ENCODE peak calls at places on chromosomes 2 and 18, in four cellular contexts. X is mesendoderm, I is H1, V is trophoblast cell. M is an unnamed sample. For H3K79me2, the result is how much of the 10 kb centered on the place peaks cover.

GRCh38 chr18:55224086-55224625 is 264.9 kb upstream of the CCDC68 start:
- DNase-seq in X (no peak), I (no peak), V (no peak), M (no peak)

GRCh38 chr2:17709897-17710296 is 43.7 kb downstream of the SMC6 start:
- DNase-seq in X (no peak), I (no peak), V (no peak), M (no peak)

GRCh38 chr2:171652411-171652775 is 34.9 kb upstream of the DYNC1I2 start:
- DNase-seq in X (peak), I (no peak), V (no peak), M (no peak)

GRCh38 chr2:104523921-104524320 is 330.0 kb upstream of the POU3F3 start:
- DNase-seq in X (no peak), I (no peak), V (no peak), M (no peak)

GRCh38 chr2:143296089-143296488 is 166.9 kb downstream of the ARHGAP15 start:
- DNase-seq in X (peak), I (no peak), V (no peak), M (no peak)

GRCh38 chr2:81551040-81551634 is 1246.6 kb upstream of the LRRTM1 start:
- DNase-seq in X (no peak), I (no peak), V (no peak), M (no peak)

GRCh38 chr2:176534798-176535479 is 265.7 kb downstream of the MTX2 start:
- DNase-seq in X (no peak), I (no peak), V (no peak), M (no peak)

GRCh38 chr2:48315847-48316194 is 214.1 kb upstream of the STON1 start:
- DNase-seq in X (peak), I (no peak), V (no peak), M (peak)

GRCh38 chr2:209334188-209335017 is 89.4 kb upstream of the MAP2 start:
- DNase-seq in X (peak), I (no peak), V (peak), M (peak)

GRCh38 chr18:70673834-70674233 is 385.0 kb downstream of the SOCS6 start:
- DNase-seq in X (no peak), I (no peak), V (no peak), M (no peak)

GRCh38 chr2:10452334-10452733 is 4.2 kb upstream of the ODC1 start:
- DNase-seq in X (no peak), I (no peak), V (no peak), M (no peak)

GRCh38 chr18:34796013-34796657 is 86.0 kb downstream of the DTNA start:
- DNase-seq in X (no peak), I (no peak), V (no peak), M (no peak)

GRCh38 chr2:3526871-3527270 is 7.5 kb upstream of the ADI1 start:
- DNase-seq in X (no peak), I (no peak), V (no peak), M (no peak)

GRCh38 chr2:61799054-61799453 is 54.8 kb downstream of the FAM161A start:
- DNase-seq in X (no peak), I (no peak), V (no peak), M (no peak)

GRCh38 chr2:69221960-69222751 is 164.9 kb downstream of the GFPT1 start:
- DNase-seq in X (no peak), I (no peak), V (no peak), M (no peak)

GRCh38 chr2:230582851-230583283 is 129.8 kb upstream of the CAB39 start:
- DNase-seq in X (no peak), I (no peak), V (peak), M (no peak)

GRCh38 chr2:142180820-142181533 is 50.2 kb upstream of the LRP1B start:
- DNase-seq in X (peak), I (peak), V (peak), M (peak)

GRCh38 chr18:60018801-60019462 is 119.1 kb downstream of the PMAIP1 start:
- DNase-seq in X (no peak), I (no peak), V (no peak), M (no peak)

GRCh38 chr2:84202166-84202565 is 256.9 kb downstream of the SUCLG1 start:
- DNase-seq in X (no peak), I (no peak), V (no peak), M (no peak)

GRCh38 chr18:35138773-35139172 is 97.6 kb downstream of the MAPRE2 start:
- DNase-seq in X (no peak), I (no peak), V (no peak), M (no peak)

GRCh38 chr2:216721141-216721540 is 25.8 kb upstream of the IGFBP5 start:
- DNase-seq in X (no peak), I (no peak), V (no peak), M (no peak)

GRCh38 chr18:44093253-44093652 is 587.4 kb upstream of the SETBP1 start:
- DNase-seq in X (no peak), I (no peak), V (no peak), M (no peak)

GRCh38 chr2:173028141-173028540 is 47.5 kb upstream of the MAP3K20 start:
- DNase-seq in X (no peak), I (no peak), V (no peak), M (no peak)

GRCh38 chr18:55651236-55651635 is 63.2 kb upstream of the TCF4 start:
- DNase-seq in X (no peak), I (no peak), V (no peak), M (no peak)

GRCh38 chr2:128639693-128640092 is 321.0 kb upstream of the HS6ST1 start:
- DNase-seq in X (peak), I (no peak), V (no peak), M (peak)

GRCh38 chr2:1738646-1739302 is 5.5 kb downstream of the PXDN start:
- DNase-seq in X (no peak), I (no peak), V (no peak), M (no peak)

GRCh38 chr2:1739322-1739957 is 4.9 kb downstream of the PXDN start:
- DNase-seq in X (no peak), I (no peak), V (no peak), M (no peak)

GRCh38 chr2:1740714-1741584 is 3.4 kb downstream of the PXDN start:
- DNase-seq in X (no peak), I (no peak), V (no peak), M (no peak)

GRCh38 chr2:1741851-1742250 is 2.5 kb downstream of the PXDN start:
- DNase-seq in X (no peak), I (no peak), V (no peak), M (no peak)

GRCh38 chr2:1739961-1740713 is 4.2 kb downstream of the PXDN start:
- DNase-seq in X (no peak), I (no peak), V (no peak), M (no peak)
- H3K79me2 ChIP-seq in X (half or more), I (half or more), V (under half), M (under half)

GRCh38 chr18:10518595-10519273 is 7.1 kb upstream of the NAPG start:
- DNase-seq in X (peak), I (no peak), V (no peak), M (no peak)
- H2BK5ac ChIP-seq in X (no peak), I (no peak), V (no peak), M (no peak)

DNA sequence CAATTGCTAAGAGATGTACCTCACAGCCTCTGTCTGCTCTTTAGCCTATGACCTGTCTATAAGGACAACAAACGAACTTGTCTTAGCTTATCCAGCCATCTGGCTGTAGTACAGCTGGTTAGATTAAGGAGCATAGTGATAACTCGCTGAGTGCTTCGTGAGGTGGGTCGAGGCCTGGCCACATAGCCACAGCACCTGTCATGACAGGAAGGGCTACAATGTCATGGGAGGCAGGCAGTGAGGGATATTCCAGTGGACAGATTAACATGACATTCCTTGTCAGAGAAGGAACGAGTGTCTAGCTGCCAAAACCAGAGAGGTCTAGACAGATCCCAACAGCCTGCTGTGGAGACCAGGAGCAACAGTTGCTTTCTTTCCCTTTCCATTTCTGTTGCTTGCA is 133.3 kb downstream of the ALK start:
- DNase-seq in X (no peak), I (no peak), V (no peak), M (no peak)
- H3K79me2 ChIP-seq in X (under half), I (under half), V (under half), M (under half)

GRCh38 chr2:26648516-26648915 is 7.3 kb upstream of the CIB4 start:
- DNase-seq in X (no peak), I (no peak), V (no peak), M (no peak)

GRCh38 chr2:26647981-26648380 is 6.8 kb upstream of the CIB4 start:
- DNase-seq in X (no peak), I (no peak), V (no peak), M (no peak)

GRCh38 chr2:26650713-26651457 is 9.7 kb upstream of the CIB4 start:
- DNase-seq in X (no peak), I (no peak), V (no peak), M (peak)

GRCh38 chr2:26649992-26650712 is 9.0 kb upstream of the CIB4 start:
- DNase-seq in X (no peak), I (no peak), V (no peak), M (no peak)

GRCh38 chr2:26649322-26649721 is 8.2 kb upstream of the CIB4 start:
- DNase-seq in X (no peak), I (no peak), V (no peak), M (no peak)
- H2BK5ac ChIP-seq in X (no peak), I (no peak), V (no peak), M (no peak)

DNA sequence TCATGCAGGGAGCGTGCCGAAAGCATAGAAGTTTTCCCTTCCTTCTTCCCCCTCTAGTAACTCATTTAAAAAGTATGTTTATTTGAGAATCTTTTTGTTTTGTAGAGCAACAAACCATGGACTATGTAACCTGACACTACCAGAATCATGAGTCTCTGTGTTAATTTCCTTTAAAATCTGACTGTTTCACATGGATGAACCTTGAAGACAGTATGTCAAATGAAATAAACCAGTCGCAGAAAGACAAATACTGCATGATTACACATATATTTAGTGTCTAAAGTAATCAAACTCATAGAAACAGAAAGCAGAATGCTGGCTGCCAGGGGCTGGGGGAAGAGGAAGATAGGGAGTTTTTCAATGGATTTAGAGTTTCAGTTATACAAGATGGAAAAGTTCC is 32.3 kb downstream of the PTPN2 start:
- DNase-seq in X (no peak), I (no peak), V (no peak), M (no peak)
- H3K79me2 ChIP-seq in X (under half), I (half or more), V (under half), M (under half)

DNA sequence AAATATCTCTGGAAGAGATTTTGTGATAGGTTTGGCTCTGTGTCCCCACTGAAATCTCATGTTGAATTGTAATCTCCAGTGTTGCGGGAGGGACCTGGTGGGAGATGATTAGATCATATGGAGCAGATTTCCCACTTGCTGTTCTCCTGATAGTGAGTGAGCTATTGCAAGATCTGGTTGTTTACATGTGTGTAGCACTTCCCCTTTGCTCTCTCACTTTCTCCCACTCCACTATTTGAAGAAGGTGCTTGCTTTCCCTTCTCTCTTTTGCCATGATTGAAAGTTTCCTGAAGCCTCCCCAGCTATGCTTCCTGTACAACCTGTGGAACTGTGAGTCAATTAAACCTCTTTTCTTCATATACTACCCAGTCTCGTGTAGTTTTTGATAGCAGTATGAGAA is 97.0 kb upstream of the FN1 start:
- DNase-seq in X (peak), I (no peak), V (no peak), M (no peak)
- H2BK5ac ChIP-seq in X (no peak), I (no peak), V (no peak), M (no peak)

GRCh38 chr2:144455979-144456378 is 63.9 kb downstream of the ZEB2 start:
- DNase-seq in X (no peak), I (no peak), V (no peak), M (no peak)
- H3K79me2 ChIP-seq in X (under half), I (under half), V (under half), M (under half)

GRCh38 chr2:197911667-197912066 is 107.3 kb downstream of the PLCL1 start:
- DNase-seq in X (peak), I (no peak), V (no peak), M (no peak)

GRCh38 chr2:197908191-197908590 is 103.8 kb downstream of the PLCL1 start:
- DNase-seq in X (no peak), I (no peak), V (peak), M (no peak)

GRCh38 chr2:197908940-197909339 is 104.5 kb downstream of the PLCL1 start:
- DNase-seq in X (no peak), I (no peak), V (peak), M (no peak)

GRCh38 chr2:197904446-197904845 is 100.1 kb downstream of the PLCL1 start:
- DNase-seq in X (no peak), I (no peak), V (no peak), M (no peak)

GRCh38 chr2:197909377-197909776 is 105.0 kb downstream of the PLCL1 start:
- DNase-seq in X (peak), I (no peak), V (peak), M (no peak)
- H2BK5ac ChIP-seq in X (no peak), I (no peak), V (no peak), M (no peak)

GRCh38 chr2:102142829-102143449 is 393 bp downstream of the IL1R1 start:
- DNase-seq in X (peak), I (no peak), V (no peak), M (peak)
- H3K79me2 ChIP-seq in X (under half), I (under half), V (under half), M (under half)

M was measured in H9.